ENCODE peak calls at places on chromosomes 16 and 17, in ten cellular contexts. E is lung microvascular endothelial cell; W is substantia nigra; N is heart right ventricle; J is hepatic stellate cell; F is NCI-H1694 treated with DMSO at 0.1 percent for 48 hours; M is psoas muscle; X is NCI-H2029; B is activated T-cell treated with anti-CD3 and anti-CD28 coated beads, Interleukin-2, amount 50 U/mL, for 48 hours; I is Kasumi-1. O is an unnamed sample.

GRCh38 chr17:40442392-40443195 is 656 bp upstream of the IGFBP4 start:
- DNase-seq in E (peak), W (no peak), N (peak), J (peak), F (no peak), M (peak), X (no peak), B (peak), I (peak), O (no peak)

GRCh38 chr16:71894229-71894920 is 956 bp upstream of the IST1 start:
- DNase-seq in E (peak), W (no peak), N (peak), J (peak), F (no peak), M (peak), X (peak), B (peak), I (peak), O (peak)

GRCh38 chr16:78072275-78072674 is 27.2 kb upstream of the WWOX start:
- DNase-seq in E (no peak), W (no peak), N (no peak), J (no peak), F (no peak), M (no peak), X (no peak), B (no peak), I (no peak), O (no peak)

GRCh38 chr16:88619859-88620655 is 18.3 kb upstream of the IL17C start:
- DNase-seq in E (no peak), W (no peak), N (no peak), J (no peak), F (no peak), M (no peak), X (no peak), B (peak), I (no peak), O (no peak)

GRCh38 chr16:81350306-81350615 is 35.5 kb downstream of the GAN start:
- DNase-seq in E (peak), W (no peak), N (no peak), J (no peak), F (no peak), M (no peak), X (no peak), B (no peak), I (peak), O (no peak)

GRCh38 chr16:85140455-85141012 is 28.3 kb upstream of the CIBAR2 start:
- DNase-seq in E (no peak), W (no peak), N (no peak), J (no peak), F (no peak), M (no peak), X (no peak), B (no peak), I (no peak), O (no peak)

GRCh38 chr16:78227855-78228254 is 128.4 kb downstream of the WWOX start:
- DNase-seq in E (no peak), W (no peak), N (no peak), J (no peak), F (peak), M (no peak), X (no peak), B (no peak), I (peak), O (no peak)

GRCh38 chr17:79031996-79032875 is 8.3 kb downstream of the C1QTNF1 start:
- DNase-seq in E (no peak), W (no peak), N (no peak), J (no peak), F (peak), M (no peak), X (no peak), B (no peak), I (no peak), O (no peak)

GRCh38 chr17:28228109-28228840 is 90.7 kb upstream of the TMEM97 start:
- DNase-seq in E (no peak), W (no peak), N (no peak), J (no peak), F (no peak), M (no peak), X (no peak), B (no peak), I (peak), O (peak)

GRCh38 chr17:48357727-48358126 is 72.3 kb downstream of the SKAP1 start:
- DNase-seq in E (no peak), W (no peak), N (no peak), J (no peak), F (no peak), M (no peak), X (no peak), B (no peak), I (no peak), O (no peak)

GRCh38 chr16:77599793-77600415 is 122.4 kb upstream of the NUDT7 start:
- DNase-seq in E (peak), W (no peak), N (peak), J (peak), F (peak), M (no peak), X (no peak), B (peak), I (peak), O (peak)

GRCh38 chr16:81519298-81520150 is 74.9 kb downstream of the CMIP start:
- DNase-seq in E (no peak), W (no peak), N (no peak), J (no peak), F (no peak), M (no peak), X (no peak), B (no peak), I (peak), O (no peak)

GRCh38 chr16:48558269-48558915 is 51.6 kb downstream of the N4BP1 start:
- DNase-seq in E (peak), W (no peak), N (no peak), J (no peak), F (no peak), M (no peak), X (no peak), B (no peak), I (peak), O (no peak)

GRCh38 chr17:49343273-49343672 is 18.8 kb downstream of the ZNF652 start:
- DNase-seq in E (peak), W (no peak), N (no peak), J (no peak), F (no peak), M (no peak), X (no peak), B (no peak), I (peak), O (peak)

GRCh38 chr17:57577751-57578607 is 167.1 kb downstream of the CCDC182 start:
- DNase-seq in E (no peak), W (peak), N (no peak), J (peak), F (peak), M (peak), X (peak), B (no peak), I (no peak), O (peak)

GRCh38 chr17:6507535-6507934 is 48.8 kb downstream of the PITPNM3 start:
- DNase-seq in E (peak), W (no peak), N (no peak), J (peak), F (no peak), M (no peak), X (no peak), B (no peak), I (no peak), O (no peak)

GRCh38 chr17:5921919-5922318 is 148.3 kb upstream of the WSCD1 start:
- DNase-seq in E (no peak), W (no peak), N (no peak), J (no peak), F (no peak), M (peak), X (no peak), B (no peak), I (no peak), O (peak)

GRCh38 chr17:20960871-20961270 is 81.9 kb downstream of the USP22 start:
- DNase-seq in E (no peak), W (no peak), N (no peak), J (no peak), F (no peak), M (no peak), X (no peak), B (no peak), I (no peak), O (no peak)

GRCh38 chr17:11644265-11645212 is 46.3 kb downstream of the DNAH9 start:
- DNase-seq in E (peak), W (peak), N (peak), J (peak), F (peak), M (peak), X (peak), B (peak), I (peak), O (peak)